ENCODE peak calls at places on chromosomes 1 and 21, in seven cellular contexts. M is heart left ventricle, K is astrocyte of the cerebellum, G is DND-41, B is GM06990, Q is sigmoid colon, S is mucosa of descending colon. T is an unnamed sample.

GRCh38 chr21:38671716-38672115 is 134.0 kb upstream of the ETS2 start:
- DNase-seq in G (no peak), B (no peak), K (peak), Q (no peak), S (no peak), M (no peak), T (no peak)

GRCh38 chr21:45225041-45225740 is 62.5 kb downstream of the POFUT2 start:
- DNase-seq in M (no peak), B (no peak), K (no peak), S (no peak), G (no peak), Q (no peak), T (no peak)

GRCh38 chr21:29641635-29642550 is 297.9 kb downstream of the GRIK1 start:
- DNase-seq in S (no peak), K (no peak), G (no peak), Q (no peak), M (no peak), B (no peak), T (no peak)

GRCh38 chr21:30146558-30147282 is 19.9 kb downstream of the CLDN17 start:
- DNase-seq in K (no peak), B (no peak), G (no peak), S (no peak), M (no peak), Q (no peak), T (no peak)

GRCh38 chr1:42682739-42683529 is 716 bp downstream of the YBX1 start:
- DNase-seq in B (peak), S (peak), G (peak), Q (peak), M (peak), K (no peak), T (no peak)

GRCh38 chr1:10508511-10508951 is 33.8 kb downstream of the PEX14 start:
- DNase-seq in G (no peak), B (no peak), M (no peak), K (no peak), S (no peak), Q (peak), T (no peak)

GRCh38 chr21:33402011-33402979 is 918 bp upstream of the IFNGR2 start:
- DNase-seq in S (peak), K (no peak), B (peak), Q (peak), M (peak), G (peak), T (no peak)

GRCh38 chr21:26850116-26850643 is 5.0 kb upstream of the ADAMTS1 start:
- DNase-seq in K (no peak), S (no peak), M (no peak), B (no peak), G (no peak), Q (no peak), T (no peak)

GRCh38 chr1:175016073-175016722 is 7.0 kb downstream of the MRPS14 start:
- DNase-seq in S (no peak), B (no peak), G (no peak), M (no peak), Q (no peak), K (no peak), T (no peak)

GRCh38 chr1:87834941-87835340 is 506.3 kb downstream of the LMO4 start:
- DNase-seq in Q (no peak), B (no peak), G (no peak), M (no peak), S (no peak), K (no peak), T (no peak)

GRCh38 chr1:192654607-192655389 is 18.9 kb downstream of the RGS13 start:
- DNase-seq in M (no peak), B (no peak), Q (no peak), G (no peak), S (no peak), K (no peak), T (no peak)

GRCh38 chr1:229857585-229857984 is 209.5 kb upstream of the GALNT2 start:
- DNase-seq in G (no peak), B (no peak), M (no peak), S (no peak), K (peak), Q (no peak), T (no peak)

GRCh38 chr21:43880111-43880985 is 15.3 kb downstream of the AGPAT3 start:
- DNase-seq in B (no peak), G (no peak), S (peak), M (peak), K (no peak), Q (no peak), T (peak)

GRCh38 chr1:59816318-59816878 is 1.6 kb downstream of the HOOK1 start:
- DNase-seq in Q (no peak), B (no peak), K (no peak), G (no peak), S (no peak), M (no peak), T (no peak)

GRCh38 chr21:39111928-39112327 is 71.3 kb downstream of the PSMG1 start:
- DNase-seq in M (no peak), K (peak), S (no peak), Q (no peak), G (no peak), B (no peak), T (no peak)

GRCh38 chr1:237591353-237591752 is 299.4 kb downstream of the ZP4 start:
- DNase-seq in B (no peak), M (no peak), K (no peak), S (no peak), Q (no peak), G (no peak), T (no peak)

GRCh38 chr1:87155648-87156047 is 173.0 kb upstream of the LMO4 start:
- DNase-seq in B (no peak), K (no peak), Q (no peak), M (no peak), G (no peak), S (no peak), T (no peak)

GRCh38 chr1:23419180-23419579 is 5.4 kb downstream of the TCEA3 start:
- DNase-seq in Q (no peak), B (no peak), K (no peak), M (no peak), S (no peak), G (no peak), T (no peak)

GRCh38 chr1:86356247-86356646 is 39.9 kb downstream of the ODF2L start:
- DNase-seq in K (peak), B (no peak), S (no peak), M (no peak), G (no peak), Q (no peak), T (no peak)

GRCh38 chr21:34522284-34522683 is 10.3 kb upstream of the KCNE1 start:
- DNase-seq in S (peak), K (no peak), M (no peak), G (no peak), B (no peak), Q (no peak), T (no peak)

GRCh38 chr1:236275061-236275460 is 6.7 kb downstream of the ERO1B start:
- DNase-seq in Q (no peak), G (no peak), B (no peak), S (no peak), M (no peak), K (no peak), T (no peak)

GRCh38 chr1:159889821-159890252 is 10.1 kb downstream of the CFAP45 start:
- DNase-seq in S (no peak), K (peak), M (peak), G (no peak), Q (no peak), B (peak), T (no peak)

GRCh38 chr1:159009704-159010361 is at the start of gene IFI16:
- DNase-seq in G (peak), B (peak), M (peak), K (peak), S (no peak), Q (peak), T (no peak)

GRCh38 chr1:47638713-47639112 is 200.9 kb downstream of the FOXD2 start:
- DNase-seq in G (no peak), M (no peak), K (no peak), B (no peak), Q (peak), S (no peak), T (no peak)

GRCh38 chr1:47637111-47637685 is 199.4 kb downstream of the FOXD2 start:
- DNase-seq in K (no peak), S (no peak), G (no peak), Q (no peak), B (no peak), M (no peak), T (no peak)

GRCh38 chr1:47635111-47635510 is 197.3 kb downstream of the FOXD2 start:
- DNase-seq in S (no peak), M (no peak), B (no peak), Q (no peak), K (no peak), G (no peak), T (no peak)

GRCh38 chr1:47635597-47635996 is 197.8 kb downstream of the FOXD2 start:
- DNase-seq in Q (no peak), K (no peak), M (no peak), G (no peak), S (no peak), B (no peak), T (no peak)

DNA sequence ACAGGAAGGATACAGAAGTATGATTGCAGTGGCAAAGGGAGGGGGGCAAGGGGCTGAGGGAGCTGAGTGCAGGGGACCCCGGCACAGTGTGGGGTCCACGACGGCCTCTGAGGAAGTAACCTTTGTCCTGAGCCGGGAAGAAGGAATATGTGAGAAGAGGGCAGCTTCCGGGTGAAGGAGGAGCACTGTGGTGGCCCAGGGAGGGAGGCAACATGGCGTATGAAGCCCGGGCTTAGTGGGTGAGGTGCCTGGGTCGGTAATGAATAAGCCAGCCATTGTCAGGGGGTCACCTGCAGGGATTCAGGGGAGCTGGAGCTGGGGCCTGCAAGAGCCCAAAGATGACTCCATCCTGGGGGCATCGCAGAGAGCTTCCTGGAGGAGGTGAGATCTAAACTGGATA is 200.4 kb downstream of the FOXD2 start:
- DNase-seq in B (no peak), G (no peak), S (no peak), M (no peak), Q (peak), K (no peak), T (no peak)
- TF ChIP-seq CTCF in B (no peak), G (no peak), S (no peak), M (no peak), Q (no peak), K (no peak), T (no peak)

GRCh38 chr1:245169391-245169790 is 14.6 kb downstream of the KIF26B start:
- DNase-seq in M (no peak), Q (no peak), B (no peak), G (no peak), S (no peak), K (no peak), T (no peak)

GRCh38 chr1:245161866-245162265 is 7.1 kb downstream of the KIF26B start:
- DNase-seq in S (no peak), Q (no peak), B (no peak), G (no peak), K (no peak), M (no peak), T (peak)

GRCh38 chr1:245168090-245168489 is 13.3 kb downstream of the KIF26B start:
- DNase-seq in S (peak), M (peak), G (no peak), B (no peak), K (no peak), Q (peak), T (peak)

GRCh38 chr1:245168921-245169320 is 14.1 kb downstream of the KIF26B start:
- DNase-seq in G (no peak), K (no peak), S (no peak), M (no peak), Q (no peak), B (no peak), T (peak)

GRCh38 chr1:245166471-245166885 is 11.7 kb downstream of the KIF26B start:
- DNase-seq in G (no peak), K (no peak), B (no peak), S (no peak), M (no peak), Q (no peak), T (no peak)
- TF ChIP-seq CTCF in G (no peak), K (no peak), B (no peak), S (no peak), M (no peak), Q (no peak), T (peak)

GRCh38 chr1:11982010-11982392 is 1.8 kb downstream of the MFN2 start:
- DNase-seq in Q (no peak), M (no peak), S (no peak), B (no peak), K (no peak), G (no peak), T (no peak)
- TF ChIP-seq CTCF in Q (no peak), M (peak), S (no peak), B (no peak), K (no peak), G (peak), T (peak)

DNA sequence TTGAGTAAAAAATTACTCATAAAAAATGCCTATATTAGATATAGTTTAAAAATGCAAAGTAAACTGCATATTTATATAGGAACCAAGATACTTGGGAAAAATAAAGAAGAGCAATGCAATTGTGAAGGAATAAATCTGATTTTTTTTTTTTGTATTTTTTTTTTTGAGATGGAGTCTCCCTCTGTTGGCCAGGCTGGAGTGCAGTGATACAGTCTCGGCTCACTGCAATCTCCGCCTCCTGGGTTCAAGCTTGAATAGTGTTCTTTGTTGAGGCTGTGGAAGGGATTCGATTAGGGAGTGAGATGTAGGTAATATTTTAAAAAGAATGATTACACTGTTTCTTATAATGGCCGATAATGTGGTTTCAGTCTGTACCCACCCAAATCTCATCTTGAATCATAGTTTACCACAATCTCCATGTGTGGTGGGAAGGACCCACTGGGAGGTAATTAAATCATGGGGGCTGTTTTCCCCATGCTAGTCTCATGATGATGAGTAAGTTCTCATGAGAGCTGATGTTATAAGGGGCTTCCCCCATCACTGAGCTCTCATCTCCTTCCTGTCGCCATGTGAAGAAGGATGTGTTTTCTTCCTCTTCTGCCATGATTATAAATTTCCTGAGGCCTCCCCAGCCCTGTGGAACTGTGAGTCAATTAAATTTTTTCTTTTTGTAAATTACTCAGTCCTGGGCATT is 1765.9 kb downstream of the PLA2G4A start:
- DNase-seq in S (no peak), M (no peak), K (no peak), B (no peak), Q (no peak), G (no peak), T (no peak)
- TF ChIP-seq CTCF in S (no peak), M (no peak), K (peak), B (no peak), Q (no peak), G (no peak), T (peak)

DNA sequence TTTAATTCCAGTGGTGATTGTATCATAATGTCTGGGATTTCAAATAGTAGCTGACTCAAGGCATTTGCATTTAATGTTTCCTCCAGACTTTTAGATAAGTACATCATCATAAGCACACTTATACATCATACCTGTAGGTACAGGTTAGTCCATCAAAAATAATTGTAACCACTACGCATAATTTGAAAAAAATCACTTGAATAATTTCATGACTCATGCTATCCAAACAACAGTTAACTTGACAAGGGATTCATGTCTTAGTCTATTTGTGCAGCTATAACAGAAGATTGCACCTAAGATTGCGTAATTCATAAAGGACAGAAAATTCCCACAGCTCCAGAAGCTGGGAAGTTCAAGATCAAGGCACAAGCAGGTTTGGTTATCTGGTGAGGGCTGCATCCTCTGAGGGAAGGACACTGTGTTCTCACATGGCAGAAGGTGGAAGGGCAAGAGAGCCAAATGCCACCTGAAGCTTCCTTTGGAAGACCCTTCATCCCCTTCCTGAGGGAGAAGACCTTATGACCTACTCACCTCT is 801.7 kb upstream of the BRINP3 start:
- DNase-seq in K (no peak), M (no peak), B (no peak), G (no peak), Q (no peak), S (no peak), T (no peak)
- TF ChIP-seq CTCF in K (no peak), M (no peak), B (no peak), G (no peak), Q (no peak), S (no peak), T (no peak)

GRCh38 chr1:215891673-215892072 is 324.6 kb downstream of the KCTD3 start:
- DNase-seq in Q (no peak), M (no peak), K (no peak), G (no peak), B (no peak), S (no peak), T (no peak)

GRCh38 chr1:215891266-215891665 is 324.2 kb downstream of the KCTD3 start:
- DNase-seq in Q (no peak), B (peak), G (no peak), M (no peak), S (no peak), K (no peak), T (no peak)

GRCh38 chr1:215890438-215890837 is 323.3 kb downstream of the KCTD3 start:
- DNase-seq in M (no peak), S (no peak), Q (no peak), G (no peak), B (no peak), K (no peak), T (no peak)

GRCh38 chr1:215887618-215888017 is 320.5 kb downstream of the KCTD3 start:
- DNase-seq in B (no peak), G (no peak), K (peak), M (no peak), S (no peak), Q (no peak), T (no peak)

DNA sequence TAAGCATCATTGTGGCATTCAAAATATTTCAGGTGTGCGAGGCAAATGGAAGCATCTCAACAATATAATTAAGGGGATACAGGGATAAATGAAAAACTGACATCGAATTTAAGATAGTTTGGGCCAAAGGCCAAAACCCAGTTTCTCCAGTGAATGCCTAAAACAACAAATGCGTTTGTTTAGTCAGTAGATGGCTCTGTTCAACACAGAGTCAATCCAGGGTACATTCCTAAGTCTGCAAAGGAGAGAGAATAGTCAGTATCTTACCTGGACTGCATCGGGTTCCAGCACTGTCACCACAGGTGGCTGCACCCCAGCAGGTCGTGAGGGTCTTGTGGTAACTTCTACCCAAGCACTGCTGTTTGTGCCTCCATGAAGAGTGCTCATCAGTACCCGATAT is 321.1 kb downstream of the KCTD3 start:
- DNase-seq in M (no peak), S (no peak), B (no peak), G (no peak), K (no peak), Q (no peak), T (no peak)
- TF ChIP-seq CTCF in M (no peak), S (no peak), B (peak), G (no peak), K (peak), Q (no peak), T (no peak)

DNA sequence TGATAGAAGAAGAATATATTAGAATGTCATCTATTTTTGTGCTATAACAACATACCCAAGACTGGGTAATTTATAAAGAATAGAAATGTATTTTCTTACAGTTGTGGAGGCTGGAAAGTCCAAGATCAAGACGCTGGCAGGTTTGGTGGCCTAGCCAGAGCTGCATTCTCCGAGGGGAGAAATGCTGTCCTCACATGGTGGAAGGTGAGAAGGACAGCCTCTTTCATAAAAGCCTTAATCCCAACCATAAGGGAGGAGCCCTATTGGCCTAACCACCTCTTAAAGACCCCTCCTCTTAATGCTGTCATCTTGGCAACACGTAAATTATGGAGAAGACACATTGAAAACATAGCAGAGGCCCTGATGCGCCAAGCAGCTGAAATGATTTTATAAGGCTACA is 60.1 kb upstream of the KAZN start:
- DNase-seq in M (no peak), Q (no peak), K (no peak), B (no peak), S (no peak), G (no peak), T (no peak)
- TF ChIP-seq CTCF in M (no peak), Q (no peak), K (peak), B (peak), S (no peak), G (peak), T (peak)

GRCh38 chr1:2199042-2199810 is 4.7 kb upstream of the FAAP20 start:
- DNase-seq in M (peak), G (no peak), B (peak), K (no peak), Q (peak), S (peak), T (no peak)
- TF ChIP-seq CTCF in M (no peak), G (no peak), B (no peak), K (no peak), Q (no peak), S (no peak), T (peak)

DNA sequence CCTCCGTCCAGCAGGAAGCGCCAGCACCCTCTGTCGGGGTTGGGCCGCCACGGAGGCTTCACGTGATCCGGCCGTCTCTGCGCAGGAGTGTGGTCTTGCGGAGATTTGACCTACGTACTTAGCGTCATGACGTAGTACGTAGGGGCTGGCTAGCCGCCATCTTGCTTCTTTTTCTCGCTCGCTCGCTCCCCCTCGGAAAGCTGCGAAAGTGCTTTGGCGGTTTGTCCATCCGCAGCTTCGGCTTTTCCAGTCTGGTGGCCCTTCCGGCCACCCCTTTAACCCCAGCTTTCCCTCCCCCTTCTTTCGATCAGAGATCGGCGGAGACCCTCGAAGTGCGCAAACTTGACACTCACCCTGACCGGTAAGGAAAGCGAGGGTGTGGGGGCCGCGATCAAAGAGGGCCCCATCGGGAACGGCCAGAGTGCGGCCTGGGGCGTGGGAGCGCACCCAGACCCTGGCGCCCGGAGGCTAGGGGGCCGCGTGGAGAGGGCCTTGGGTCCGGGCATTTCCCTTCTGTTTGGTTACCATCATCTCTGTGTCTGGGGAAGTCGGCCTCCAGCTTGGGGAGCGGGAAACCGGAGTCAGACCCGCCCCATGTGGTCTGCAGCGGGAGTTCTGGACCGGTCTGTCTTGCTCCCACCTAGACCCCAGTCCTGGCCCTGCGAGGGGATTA is at the start of gene PRRC2C:
- DNase-seq in Q (peak), G (peak), K (peak), S (peak), B (peak), M (peak), T (peak)
- TF ChIP-seq CTCF in Q (peak), G (peak), K (peak), S (peak), B (peak), M (peak), T (peak)

T was measured in chondrocyte.